ENCODE peak calls at places on chromosomes 12 and 14, in seven cellular contexts. R, I, X, W, J, Z and A are unnamed samples.

GRCh38 chr12:8661751-8662150 is 875 bp downstream of the MFAP5 start:
- DNase-seq in R (no peak), I (no peak), X (no peak), W (no peak), J (no peak), Z (no peak), A (no peak)

GRCh38 chr12:119959435-119959834 is 29.6 kb upstream of the BICDL1 start:
- DNase-seq in R (no peak), I (no peak), X (no peak), W (no peak), J (no peak), Z (no peak), A (no peak)

GRCh38 chr12:62732861-62733427 is 202.0 kb downstream of the PPM1H start:
- DNase-seq in R (no peak), I (no peak), X (peak), W (no peak), J (no peak), Z (peak), A (no peak)

GRCh38 chr12:5512585-5512970 is 80.7 kb downstream of the NTF3 start:
- DNase-seq in R (no peak), I (no peak), X (no peak), W (no peak), J (no peak), Z (no peak), A (no peak)

GRCh38 chr14:24481622-24482324 is 26.3 kb downstream of the CMA1 start:
- DNase-seq in R (no peak), I (peak), X (no peak), W (no peak), J (peak), Z (peak), A (peak)

GRCh38 chr14:79294506-79294905 is 916.8 kb downstream of the DIO2 start:
- DNase-seq in R (no peak), I (no peak), X (no peak), W (no peak), J (no peak), Z (no peak), A (no peak)

GRCh38 chr14:99190696-99191662 is 81.0 kb downstream of the BCL11B start:
- DNase-seq in R (no peak), I (peak), X (no peak), W (no peak), J (no peak), Z (no peak), A (no peak)

GRCh38 chr12:82728710-82729109 is 42.0 kb downstream of the TMTC2 start:
- DNase-seq in R (no peak), I (no peak), X (no peak), W (no peak), J (no peak), Z (no peak), A (no peak)

GRCh38 chr14:94355191-94355794 is 32.2 kb upstream of the SERPINA6 start:
- DNase-seq in R (peak), I (peak), X (peak), W (no peak), J (peak), Z (peak), A (peak)

GRCh38 chr14:91173221-91173670 is 59.4 kb downstream of the DGLUCY start:
- DNase-seq in R (peak), I (peak), X (peak), W (no peak), J (peak), Z (peak), A (peak)

GRCh38 chr12:6899837-6900519 is 4.6 kb upstream of the LRRC23 start:
- DNase-seq in R (no peak), I (peak), X (peak), W (no peak), J (peak), Z (peak), A (no peak)
- TF ChIP-seq CTCF in R (no peak), I (no peak), X (no peak), W (no peak), J (no peak), Z (no peak), A (no peak)

GRCh38 chr12:76080729-76081415 is 3.6 kb downstream of the NAP1L1 start:
- DNase-seq in R (no peak), I (peak), X (no peak), W (no peak), J (no peak), Z (no peak), A (peak)
- TF ChIP-seq CTCF in R (peak), I (peak), X (peak), W (no peak), J (no peak), Z (peak), A (no peak)

GRCh38 chr14:20934148-20934762 is 21.0 kb upstream of the RNASE2 start:
- DNase-seq in R (no peak), I (peak), X (no peak), W (no peak), J (peak), Z (peak), A (peak)
- TF ChIP-seq CTCF in R (peak), I (peak), X (peak), W (peak), J (peak), Z (peak), A (peak)

DNA sequence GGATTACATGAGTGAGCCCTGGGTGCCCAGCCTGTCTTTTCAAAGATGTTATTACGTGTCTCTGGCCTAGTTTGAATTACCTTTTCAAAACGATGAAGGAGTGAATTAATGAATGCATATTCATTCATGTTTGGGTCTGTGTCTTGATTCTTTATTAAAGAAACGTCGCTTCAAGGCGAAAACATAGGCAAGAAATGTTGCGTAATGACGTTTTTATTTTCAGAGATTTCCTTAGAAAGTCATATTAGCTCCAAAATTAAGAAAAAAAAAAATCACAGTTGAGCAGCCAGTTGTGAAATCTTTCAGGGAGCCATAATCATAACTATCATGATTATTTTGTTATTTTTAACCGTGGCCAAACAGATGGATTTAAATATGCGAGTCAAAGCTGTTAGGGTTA is 3.5 kb downstream of the PPFIBP1 start:
- DNase-seq in R (no peak), I (no peak), X (no peak), W (no peak), J (no peak), Z (no peak), A (no peak)
- TF ChIP-seq CTCF in R (no peak), I (no peak), X (no peak), W (no peak), J (no peak), Z (no peak), A (no peak)

DNA sequence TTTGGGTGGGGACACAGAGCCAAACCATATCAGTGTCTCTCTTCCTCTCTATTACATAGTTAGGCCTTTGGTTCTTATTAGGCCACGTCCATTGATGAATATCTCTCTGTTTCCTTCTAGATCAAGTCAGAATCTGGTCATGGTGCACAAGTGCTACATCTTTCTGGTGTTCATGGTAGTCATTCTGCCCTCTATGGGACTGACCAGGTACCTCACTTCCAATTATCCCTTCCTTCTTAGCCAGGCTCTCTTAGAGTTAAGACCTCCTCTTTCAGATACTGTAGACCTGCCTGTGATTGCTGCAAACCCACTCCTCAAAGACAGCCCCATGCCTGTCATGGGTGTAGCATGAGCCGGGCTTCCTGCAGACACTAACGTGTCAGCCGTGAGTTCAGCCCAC is 25.2 kb downstream of the NGB start:
- DNase-seq in R (no peak), I (no peak), X (no peak), W (no peak), J (no peak), Z (no peak), A (no peak)
- TF ChIP-seq CTCF in R (no peak), I (peak), X (no peak), W (no peak), J (no peak), Z (no peak), A (no peak)